ENCODE peak calls at places on chromosomes 1 and 21, in seven cellular contexts. Q is sigmoid colon, N is ovary, C is breast epithelium, L is heart left ventricle, H is prostate gland, P is esophagus squamous epithelium. D is an unnamed sample.

GRCh38 chr1:17274186-17275170 is 25.6 kb downstream of the PADI3 start:
- DNase-seq in Q (peak; percentile 50), N (no peak), C (no peak), L (no peak), H (no peak), P (no peak), D (no peak)

GRCh38 chr1:226994357-226995063 is 54.4 kb downstream of the COQ8A start:
- DNase-seq in Q (no peak), N (no peak), C (no peak), L (no peak), H (no peak), P (no peak), D (no peak)

GRCh38 chr1:53024117-53024516 is 37.9 kb upstream of the PODN start:
- DNase-seq in Q (no peak), N (no peak), C (no peak), L (no peak), H (no peak), P (no peak), D (no peak)

GRCh38 chr1:245500546-245500945 is 345.8 kb downstream of the KIF26B start:
- DNase-seq in Q (no peak), N (no peak), C (no peak), L (no peak), H (peak; percentile 80), P (no peak), D (peak; percentile 32)

GRCh38 chr1:232766904-232767303 is 38.3 kb upstream of the MAP10 start:
- DNase-seq in Q (no peak), N (no peak), C (no peak), L (no peak), H (no peak), P (no peak), D (no peak)

GRCh38 chr1:63813829-63814277 is 40.0 kb downstream of the ROR1 start:
- DNase-seq in Q (no peak), N (peak; percentile 29), C (no peak), L (no peak), H (no peak), P (no peak), D (peak; percentile 49)

GRCh38 chr1:68339505-68339904 is 107.2 kb upstream of the WLS start:
- DNase-seq in Q (no peak), N (no peak), C (no peak), L (no peak), H (no peak), P (no peak), D (no peak)

GRCh38 chr1:197914510-197914909 is 2.7 kb upstream of the LHX9 start:
- DNase-seq in Q (no peak), N (no peak), C (no peak), L (no peak), H (no peak), P (no peak), D (no peak)

GRCh38 chr21:45291613-45292398 is 4.1 kb upstream of the POFUT2 start:
- DNase-seq in Q (peak; percentile 74), N (peak; percentile 73), C (peak; percentile 47), L (no peak), H (no peak), P (no peak), D (peak; percentile 46)

GRCh38 chr1:148315081-148315811 is 163.2 kb upstream of the NBPF11 start:
- DNase-seq in Q (no peak), N (no peak), C (no peak), L (no peak), H (no peak), P (no peak), D (no peak)

GRCh38 chr1:41486053-41486891 is 1.8 kb upstream of the EDN2 start:
- DNase-seq in Q (no peak), N (no peak), C (no peak), L (no peak), H (no peak), P (no peak), D (no peak)

GRCh38 chr1:53615101-53615500 is 123.9 kb downstream of the GLIS1 start:
- DNase-seq in Q (peak; percentile 36), N (no peak), C (peak; percentile 20), L (no peak), H (no peak), P (no peak), D (peak; percentile 4)

GRCh38 chr1:93817819-93818569 is 61.0 kb downstream of the DNTTIP2 start:
- DNase-seq in Q (no peak), N (no peak), C (no peak), L (no peak), H (no peak), P (no peak), D (no peak)

GRCh38 chr1:29444081-29444715 is 207.9 kb downstream of the PTPRU start:
- DNase-seq in Q (no peak), N (no peak), C (peak; percentile 12), L (no peak), H (no peak), P (no peak), D (no peak)

GRCh38 chr1:164155337-164155850 is 403.6 kb upstream of the PBX1 start:
- DNase-seq in Q (no peak), N (no peak), C (no peak), L (no peak), H (no peak), P (no peak), D (no peak)

GRCh38 chr1:248817065-248817464 is 8.7 kb downstream of the SH3BP5L start:
- DNase-seq in Q (no peak), N (no peak), C (no peak), L (no peak), H (no peak), P (no peak), D (no peak)

GRCh38 chr1:93707956-93708355 is 26.3 kb upstream of the BCAR3 start:
- DNase-seq in Q (no peak), N (no peak), C (no peak), L (no peak), H (no peak), P (no peak), D (no peak)

GRCh38 chr1:54271341-54271740 is 71.4 kb downstream of the MRPL37 start:
- DNase-seq in Q (no peak), N (no peak), C (no peak), L (peak; percentile 62), H (no peak), P (no peak), D (no peak)

GRCh38 chr1:54488831-54489626 is 59.0 kb upstream of the ACOT11 start:
- DNase-seq in Q (peak; percentile 90), N (peak; percentile 92), C (peak; percentile 76), L (peak; percentile 77), H (peak; percentile 69), P (no peak), D (peak; percentile 63)

GRCh38 chr21:46051379-46051770 is 46.5 kb upstream of the COL6A2 start:
- DNase-seq in Q (peak; percentile 46), N (no peak), C (no peak), L (no peak), H (no peak), P (no peak), D (no peak)

GRCh38 chr1:232142403-232143314 is 487.3 kb downstream of the SIPA1L2 start:
- DNase-seq in Q (peak; percentile 92), N (peak; percentile 39), C (no peak), L (peak; percentile 40), H (peak; percentile 21), P (no peak), D (peak; percentile 87)

GRCh38 chr1:225460737-225461532 is 33.1 kb upstream of the LBR start:
- DNase-seq in Q (peak; percentile 71), N (no peak), C (no peak), L (no peak), H (no peak), P (no peak), D (no peak)

GRCh38 chr1:29152046-29152805 is 28.5 kb upstream of the TMEM200B start:
- DNase-seq in Q (no peak), N (no peak), C (no peak), L (no peak), H (no peak), P (no peak), D (no peak)

GRCh38 chr21:23534833-23535232 is 2072.4 kb downstream of the MRPL39 start:
- DNase-seq in Q (no peak), N (no peak), C (no peak), L (no peak), H (no peak), P (no peak), D (no peak)

DNA sequence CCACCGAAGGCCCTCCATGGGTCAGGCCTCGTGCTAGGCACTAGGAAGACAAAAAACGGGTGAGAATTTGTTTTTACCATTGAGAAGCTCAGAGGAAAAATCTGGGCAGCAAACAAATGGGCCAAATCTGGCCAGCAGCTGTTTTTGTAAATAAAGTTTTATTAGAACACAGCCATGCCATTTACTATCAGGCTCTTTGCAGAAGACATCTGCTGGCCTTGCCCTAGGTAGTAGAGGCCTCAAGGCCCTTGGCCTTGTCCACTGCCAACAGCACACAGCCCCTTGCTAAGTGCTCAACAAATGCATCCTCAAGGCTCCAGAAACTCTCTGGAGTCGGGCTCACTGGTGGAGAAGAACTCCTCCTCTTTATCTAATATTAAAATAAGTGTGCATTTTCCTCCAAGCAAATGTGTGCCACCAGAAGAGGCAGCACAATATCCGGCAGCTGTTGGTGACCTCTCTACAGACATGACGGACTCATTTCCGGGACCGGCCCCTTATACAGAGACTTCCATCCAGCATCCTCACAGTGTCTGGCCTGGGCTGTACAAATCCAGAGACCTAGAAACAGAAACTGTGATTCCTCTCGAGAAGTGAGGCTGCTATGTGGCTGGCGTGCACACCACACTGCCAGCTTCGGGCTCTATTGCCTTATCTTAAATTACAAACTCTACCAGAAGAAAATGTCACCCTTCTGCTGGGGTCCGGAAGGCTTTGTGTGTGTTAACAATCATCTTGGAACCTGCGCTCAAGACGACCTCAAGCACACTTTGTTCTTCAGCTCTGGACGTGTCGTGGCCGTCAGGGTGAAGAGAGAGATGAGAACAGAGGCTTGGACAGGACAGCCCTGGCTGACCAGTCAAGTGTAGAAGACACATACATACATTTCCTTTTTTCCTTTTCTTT is 203.9 kb downstream of the TOMM20 start:
- DNase-seq in Q (no peak), N (no peak), C (no peak), L (no peak), H (no peak), P (no peak), D (peak; percentile 38)
- TF ChIP-seq CTCF in Q (no peak), N (no peak), C (no peak), L (no peak), H (no peak), P (no peak), D (no peak)

GRCh38 chr1:235128453-235129328 is at the start of gene TOMM20:
- DNase-seq in Q (peak; percentile 99), N (peak; percentile 95), C (peak; percentile 94), L (peak; percentile 98), H (peak; percentile 94), P (peak; percentile 57), D (peak; percentile 97)
- TF ChIP-seq POLR2A in Q (peak; percentile 72), N (peak; percentile 64), C (peak; percentile 25), L (no peak), H (peak; percentile 49), P (peak; percentile 64), D (peak; percentile 75)

GRCh38 chr1:39080884-39081265 is 54.7 kb downstream of the NDUFS5 start:
- DNase-seq in Q (no peak), N (peak; percentile 55), C (no peak), L (no peak), H (no peak), P (no peak), D (no peak)
- H3K27ac ChIP-seq in Q (peak overlapping the region; percentile 53), N (peak overlapping the region; percentile 61), C (no peak overlapping the region), L (no peak overlapping the region), H (no peak overlapping the region), P (no peak overlapping the region), D (peak overlapping the region; percentile 73)

GRCh38 chr1:3171761-3172160 is 102.8 kb downstream of the PRDM16 start:
- DNase-seq in Q (no peak), N (no peak), C (no peak), L (no peak), H (no peak), P (no peak), D (no peak)
- TF ChIP-seq CTCF in Q (no peak), N (no peak), C (no peak), L (no peak), H (no peak), P (no peak), D (no peak)

D was measured in adrenal gland.